ENCODE peak calls at places on chromosomes 12 and 14, in nine cellular contexts. J, O, T, R, V, F, Q, E and H are unnamed samples.
A peak's percentile ranks its signal among the peaks of the same experiment; 100 is the strongest.

GRCh38 chr12:3175238-3175637 is 98.1 kb downstream of the TSPAN9 start:
- DNase-seq in J (no peak), O (no peak), T (no peak), R (no peak), V (no peak), F (no peak), Q (no peak), E (no peak), H (no peak)

GRCh38 chr14:53338192-53338591 is 185.1 kb upstream of the DDHD1 start:
- DNase-seq in J (no peak), O (no peak), T (no peak), R (no peak), V (peak; percentile 63), F (peak; percentile 13), Q (no peak), E (peak; percentile 46), H (peak; percentile 37)

GRCh38 chr12:19779393-19780056 is 340.2 kb downstream of the AEBP2 start:
- DNase-seq in J (peak; percentile 52), O (no peak), T (no peak), R (no peak), V (peak; percentile 48), F (peak; percentile 15), Q (no peak), E (no peak), H (no peak)

GRCh38 chr12:19208456-19208855 is 78.9 kb downstream of the PLEKHA5 start:
- DNase-seq in J (no peak), O (no peak), T (no peak), R (no peak), V (no peak), F (no peak), Q (no peak), E (no peak), H (no peak)

GRCh38 chr14:20855652-20856291 is 35.4 kb upstream of the RNASE3 start:
- DNase-seq in J (peak; percentile 89), O (peak; percentile 52), T (peak; percentile 11), R (peak; percentile 27), V (peak; percentile 50), F (peak; percentile 57), Q (peak; percentile 57), E (peak; percentile 47), H (no peak)

GRCh38 chr12:1197264-1198018 is 206.4 kb downstream of the ERC1 start:
- DNase-seq in J (no peak), O (no peak), T (no peak), R (no peak), V (peak; percentile 28), F (no peak), Q (no peak), E (no peak), H (no peak)

GRCh38 chr14:55814064-55814463 is 234.1 kb downstream of the KTN1 start:
- DNase-seq in J (no peak), O (no peak), T (no peak), R (no peak), V (peak; percentile 22), F (no peak), Q (no peak), E (no peak), H (no peak)

GRCh38 chr14:80364274-80364673 is 153.0 kb upstream of the DIO2 start:
- DNase-seq in J (peak; percentile 20), O (no peak), T (no peak), R (no peak), V (peak; percentile 28), F (peak; percentile 4), Q (no peak), E (no peak), H (no peak)

GRCh38 chr12:6772331-6772695 is at the start of gene LAG3:
- DNase-seq in J (no peak), O (no peak), T (no peak), R (peak; percentile 55), V (no peak), F (no peak), Q (peak; percentile 38), E (no peak), H (no peak)

GRCh38 chr14:80587096-80587724 is 354.3 kb downstream of the CEP128 start:
- DNase-seq in J (peak; percentile 28), O (peak; percentile 13), T (no peak), R (no peak), V (peak; percentile 63), F (peak; percentile 1), Q (no peak), E (no peak), H (no peak)

GRCh38 chr14:21498540-21499526 is 12.3 kb downstream of the METTL3 start:
- DNase-seq in J (peak; percentile 76), O (peak; percentile 60), T (no peak), R (no peak), V (peak; percentile 50), F (peak; percentile 36), Q (no peak), E (peak; percentile 32), H (no peak)

GRCh38 chr12:109677323-109677722 is 36.3 kb upstream of the FAM222A start:
- DNase-seq in J (no peak), O (no peak), T (no peak), R (no peak), V (no peak), F (no peak), Q (no peak), E (no peak), H (no peak)

GRCh38 chr12:56014205-56014604 is 6.6 kb upstream of the IKZF4 start:
- DNase-seq in J (peak; percentile 66), O (no peak), T (no peak), R (no peak), V (no peak), F (no peak), Q (no peak), E (no peak), H (no peak)

GRCh38 chr12:29200586-29200985 is 51.5 kb downstream of the FAR2 start:
- DNase-seq in J (no peak), O (no peak), T (no peak), R (no peak), V (no peak), F (no peak), Q (no peak), E (no peak), H (no peak)

GRCh38 chr12:109879332-109880048 is 851 bp downstream of the GLTP start:
- DNase-seq in J (no peak), O (peak; percentile 19), T (no peak), R (no peak), V (no peak), F (peak; percentile 41), Q (no peak), E (no peak), H (no peak)

GRCh38 chr12:112303004-112303403 is 79.2 kb downstream of the HECTD4 start:
- DNase-seq in J (peak; percentile 19), O (peak; percentile 16), T (peak; percentile 29), R (no peak), V (peak; percentile 85), F (peak; percentile 49), Q (no peak), E (peak; percentile 57), H (peak; percentile 75)

GRCh38 chr12:46390304-46390703 is 17.7 kb upstream of the SLC38A2 start:
- DNase-seq in J (no peak), O (no peak), T (no peak), R (no peak), V (no peak), F (no peak), Q (no peak), E (no peak), H (no peak)

GRCh38 chr14:22375321-22375930 is 213.6 kb downstream of the DAD1 start:
- DNase-seq in J (peak; percentile 71), O (no peak), T (no peak), R (no peak), V (peak; percentile 64), F (no peak), Q (no peak), E (peak; percentile 13), H (no peak)

GRCh38 chr14:103856105-103856504 is 8.7 kb upstream of the PPP1R13B start:
- DNase-seq in J (no peak), O (no peak), T (no peak), R (no peak), V (no peak), F (no peak), Q (no peak), E (no peak), H (no peak)

GRCh38 chr12:54404061-54405004 is 14.7 kb downstream of the ITGA5 start:
- DNase-seq in J (peak; percentile 77), O (peak; percentile 71), T (peak; percentile 60), R (peak; percentile 70), V (peak; percentile 62), F (peak; percentile 62), Q (peak; percentile 65), E (peak; percentile 53), H (peak; percentile 65)

GRCh38 chr12:122811777-122812176 is 23.5 kb upstream of the HIP1R start:
- DNase-seq in J (no peak), O (no peak), T (no peak), R (no peak), V (no peak), F (no peak), Q (no peak), E (no peak), H (no peak)

GRCh38 chr14:74414793-74415437 is 11.1 kb downstream of the SYNDIG1L start:
- DNase-seq in J (no peak), O (no peak), T (no peak), R (no peak), V (no peak), F (no peak), Q (no peak), E (no peak), H (no peak)

GRCh38 chr12:70052931-70053497 is 190.2 kb upstream of the CNOT2 start:
- DNase-seq in J (peak; percentile 72), O (no peak), T (no peak), R (no peak), V (peak; percentile 60), F (no peak), Q (peak; percentile 59), E (peak; percentile 56), H (no peak)